ENCODE peak calls at places on chromosomes 5 and 9, in four cellular contexts. O, W, B and F are unnamed samples.

GRCh38 chr5:5619546-5619945 is 197.1 kb downstream of the ICE1 start:
- DNase-seq in W (no peak), B (no peak), O (no peak), F (no peak)

GRCh38 chr5:119578937-119579336 is 50.4 kb upstream of the FAM170A start:
- DNase-seq in W (peak; percentile 61), O (no peak), B (peak; percentile 28), F (peak; percentile 2)

GRCh38 chr5:94693043-94693822 is 74.8 kb downstream of the SLF1 start:
- DNase-seq in W (no peak), B (no peak), O (no peak), F (peak; percentile 27)

GRCh38 chr9:133249337-133249736 is 25.7 kb downstream of the ABO start:
- DNase-seq in O (no peak), W (no peak), B (no peak), F (no peak)

GRCh38 chr9:100324594-100325200 is 28.0 kb downstream of the TEX10 start:
- DNase-seq in W (no peak), O (no peak), B (no peak), F (no peak)

GRCh38 chr9:91603940-91604339 is 180.3 kb upstream of the NFIL3 start:
- DNase-seq in B (peak; percentile 2), O (no peak), W (no peak), F (no peak)

GRCh38 chr5:9765421-9765820 is 135.3 kb upstream of the TAS2R1 start:
- DNase-seq in B (no peak), O (no peak), W (no peak), F (no peak)

GRCh38 chr9:93306579-93307091 is 122.7 kb downstream of the WNK2 start:
- DNase-seq in O (no peak), B (no peak), W (no peak), F (no peak)

GRCh38 chr5:1515311-1515920 is 8.3 kb downstream of the LPCAT1 start:
- DNase-seq in W (no peak), O (peak; percentile 15), B (no peak), F (no peak)

GRCh38 chr9:6109571-6109970 is 94.1 kb upstream of the RANBP6 start:
- DNase-seq in O (no peak), B (no peak), W (no peak), F (no peak)

GRCh38 chr5:52579391-52579790 is 208.3 kb upstream of the ITGA1 start:
- DNase-seq in O (no peak), W (no peak), B (no peak), F (no peak)

GRCh38 chr9:108468364-108468763 is 387.4 kb downstream of the ACTL7B start:
- DNase-seq in W (peak; percentile 41), B (peak; percentile 40), O (peak; percentile 25), F (no peak)

GRCh38 chr9:121557581-121558422 is 58.2 kb upstream of the GGTA1 start:
- DNase-seq in B (peak; percentile 55), O (peak; percentile 75), W (no peak), F (no peak)

GRCh38 chr5:178502401-178503100 is 87.6 kb downstream of the COL23A1 start:
- DNase-seq in O (no peak), W (no peak), B (no peak), F (no peak)

GRCh38 chr9:129687391-129687790 is 21.9 kb downstream of the PRRX2 start:
- DNase-seq in O (no peak), B (no peak), W (no peak), F (no peak)

GRCh38 chr5:122076023-122076422 is 2.0 kb downstream of the LOX start:
- DNase-seq in B (no peak), W (no peak), O (no peak), F (no peak)

GRCh38 chr9:130220351-130220750 is 45.2 kb upstream of the HMCN2 start:
- DNase-seq in B (peak; percentile 38), W (no peak), O (no peak), F (no peak)

GRCh38 chr9:37920471-37921167 is 16.7 kb upstream of the SLC25A51 start:
- DNase-seq in O (no peak), B (peak; percentile 40), W (no peak), F (no peak)

GRCh38 chr9:35079041-35079425 is 709 bp downstream of the FANCG start:
- DNase-seq in W (no peak), O (no peak), B (no peak), F (no peak)

GRCh38 chr5:136424835-136425694 is 59.7 kb upstream of the TRPC7 start:
- DNase-seq in B (peak; percentile 72), O (peak; percentile 68), W (peak; percentile 64), F (peak; percentile 10)

GRCh38 chr5:172952034-172952511 is 7.2 kb upstream of the RPL26L1 start:
- DNase-seq in W (no peak), B (no peak), O (no peak), F (no peak)

GRCh38 chr9:130499804-130500263 is 55.1 kb downstream of the ASS1 start:
- DNase-seq in B (no peak), W (no peak), O (no peak), F (no peak)

GRCh38 chr5:112579771-112580170 is 157.9 kb upstream of the APC start:
- DNase-seq in B (no peak), W (no peak), O (no peak), F (no peak)

GRCh38 chr9:81902191-81902590 is 26.0 kb upstream of the SPATA31D4 start:
- DNase-seq in W (no peak), B (no peak), O (no peak), F (no peak)

GRCh38 chr5:75239681-75240080 is 3.0 kb upstream of the ANKRD31 start:
- DNase-seq in O (no peak), W (no peak), B (no peak), F (no peak)

GRCh38 chr5:1514027-1514818 is 9.5 kb downstream of the LPCAT1 start:
- DNase-seq in B (no peak), W (no peak), O (peak; percentile 11), F (no peak)

GRCh38 chr9:114732842-114733241 is 50.9 kb upstream of the TEX48 start:
- DNase-seq in B (no peak), O (no peak), W (no peak), F (no peak)

GRCh38 chr5:2695200-2695891 is 56.1 kb downstream of the IRX2 start:
- DNase-seq in B (no peak), W (no peak), O (no peak), F (no peak)

GRCh38 chr9:114221706-114222465 is 66.5 kb downstream of the COL27A1 start:
- DNase-seq in W (no peak), O (no peak), B (no peak), F (no peak)

GRCh38 chr5:43602818-43603534 is at the start of gene NNT:
- DNase-seq in B (no peak), W (no peak), O (peak; percentile 81), F (peak; percentile 75)

GRCh38 chr5:72364186-72364585 is 44.0 kb downstream of the PTCD2 start:
- DNase-seq in W (no peak), B (no peak), O (no peak), F (no peak)

GRCh38 chr9:79129865-79130480 is 441.8 kb upstream of the TLE4 start:
- DNase-seq in W (peak; percentile 9), O (peak; percentile 20), B (no peak), F (no peak)

GRCh38 chr9:36191290-36191645 is 547 bp downstream of the CLTA start:
- DNase-seq in O (no peak), B (no peak), W (no peak), F (peak; percentile 38)

GRCh38 chr9:11749396-11749795 is 943.8 kb upstream of the TYRP1 start:
- DNase-seq in W (no peak), B (no peak), O (no peak), F (no peak)

GRCh38 chr5:88942967-88943291 is 59.9 kb upstream of the MEF2C start:
- DNase-seq in O (no peak), B (no peak), W (no peak), F (no peak)

GRCh38 chr5:80960531-80961375 is 590 bp downstream of the RASGRF2 start:
- DNase-seq in W (no peak), B (no peak), O (peak; percentile 47), F (peak; percentile 51)

GRCh38 chr5:175321927-175322532 is 122.0 kb downstream of the DRD1 start:
- DNase-seq in W (peak; percentile 48), O (no peak), B (peak; percentile 50), F (no peak)

DNA sequence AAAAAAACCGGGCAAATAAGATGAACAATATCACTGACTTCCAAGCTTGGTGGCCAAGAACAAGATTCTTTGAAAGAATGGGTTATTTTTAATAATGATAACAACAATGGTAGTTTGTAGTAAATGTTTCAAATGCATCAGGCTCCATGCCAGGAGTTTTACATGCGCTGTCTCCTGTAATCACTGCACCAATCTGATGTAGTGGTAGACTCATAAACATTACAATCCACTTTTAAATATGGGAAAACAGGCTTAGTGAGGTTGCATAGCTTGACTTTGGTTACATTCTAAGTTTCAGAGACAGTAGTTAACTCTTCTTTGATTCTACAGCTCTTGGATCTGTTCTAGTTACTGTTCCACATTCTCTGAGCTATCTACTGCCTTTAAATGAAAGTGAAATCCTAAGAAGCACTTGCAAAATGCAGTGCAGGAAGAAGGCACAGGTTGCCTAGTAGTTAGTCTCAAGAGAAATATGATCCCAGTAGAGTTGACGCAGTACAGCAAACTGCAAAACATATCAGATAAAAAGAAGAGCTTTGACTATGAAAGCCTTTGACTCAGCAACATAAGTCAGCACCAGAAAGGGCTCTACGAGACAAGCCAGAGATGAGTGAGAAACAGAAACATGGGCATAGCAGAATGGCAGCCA is 62.1 kb downstream of the PDE4D start:
- DNase-seq in B (no peak), O (no peak), W (no peak), F (no peak)
- H3K27me3 ChIP-seq in B (no peaks in the 10 kb centered on the region), O (no peaks in the 10 kb centered on the region), W (no peaks in the 10 kb centered on the region), F (no peaks in the 10 kb centered on the region)

DNA sequence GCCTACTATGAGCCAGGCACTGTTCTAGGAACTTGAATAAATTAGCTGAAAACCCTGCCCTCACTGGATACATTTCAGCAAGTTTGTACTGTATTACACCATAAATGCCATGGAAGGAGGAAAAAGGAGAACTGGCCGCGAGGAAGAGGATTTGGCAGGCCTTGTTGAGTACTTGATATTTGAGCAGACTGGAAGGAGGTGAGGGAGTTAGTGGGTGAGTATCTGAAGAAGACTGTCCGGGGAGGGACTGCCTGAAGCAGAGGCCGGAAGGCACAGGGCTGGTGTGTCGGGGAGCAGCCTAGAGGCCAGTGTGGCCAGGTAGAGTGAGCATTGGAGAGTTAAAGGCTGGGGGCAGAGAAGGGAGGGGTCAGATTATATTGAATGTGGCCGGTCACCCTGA is 4.5 kb downstream of the SNX30 start:
- DNase-seq in B (no peak), W (no peak), O (no peak), F (no peak)
- H3K4me3 ChIP-seq in B (no peak overlapping the region), W (no peak overlapping the region), O (no peak overlapping the region), F (no peak overlapping the region)

DNA sequence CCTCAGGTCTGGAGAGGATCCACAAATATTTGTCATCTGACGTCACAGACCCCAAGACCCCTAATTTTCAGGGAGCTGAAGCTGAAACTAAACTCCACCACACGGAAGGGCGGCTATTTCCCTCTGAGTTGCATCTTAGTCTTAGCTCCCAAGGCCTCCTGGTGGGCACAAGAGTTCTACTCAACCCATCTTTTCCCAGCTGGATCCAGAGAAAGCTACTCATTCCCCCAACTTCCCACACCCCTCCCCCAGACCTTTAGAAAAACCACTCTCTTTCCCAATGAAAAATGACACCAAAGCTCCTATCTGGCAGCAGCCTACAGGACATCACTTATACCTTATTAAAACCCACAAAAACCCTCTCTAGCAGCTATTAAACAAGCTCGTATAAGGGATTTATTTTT is 67.1 kb upstream of the SLC1A1 start:
- DNase-seq in W (peak; percentile 5), O (no peak), B (no peak), F (no peak)
- H3K27me3 ChIP-seq in W (no peaks in the 10 kb centered on the region), O (no peaks in the 10 kb centered on the region), B (no peaks in the 10 kb centered on the region), F (no peaks in the 10 kb centered on the region)

GRCh38 chr9:20618361-20618799 is 3.9 kb downstream of the MLLT3 start:
- DNase-seq in O (no peak), B (no peak), W (no peak), F (no peak)
- H3K4me3 ChIP-seq in O (no peak overlapping the region), B (no peak overlapping the region), W (no peak overlapping the region), F (no peak overlapping the region)